ENCODE peak calls at places on chromosome 4, in six cellular contexts. K is MM.1S, X is A673, H is GM23248, S is neural progenitor cell, D is fibroblast of lung. R is an unnamed sample.

GRCh38 chr4:147794787-147795413 is 63.0 kb downstream of the ARHGAP10 start:
- DNase-seq in S (no peak), X (no peak), K (no peak), D (no peak), H (no peak), R (no peak)

GRCh38 chr4:64774626-64775025 is 365.4 kb upstream of the TECRL start:
- DNase-seq in S (no peak), H (no peak), D (no peak), X (no peak), K (no peak), R (no peak)

GRCh38 chr4:1049591-1049905 is 38.1 kb downstream of the FGFRL1 start:
- DNase-seq in D (no peak), X (no peak), K (no peak), S (peak), H (no peak), R (no peak)

GRCh38 chr4:476501-476900 is 22.5 kb downstream of the ZNF721 start:
- DNase-seq in D (no peak), H (peak), K (no peak), S (no peak), X (no peak), R (no peak)

GRCh38 chr4:5866841-5867782 is 25.8 kb downstream of the CRMP1 start:
- DNase-seq in X (no peak), K (peak), S (no peak), D (no peak), H (no peak), R (no peak)

GRCh38 chr4:121706595-121707021 is 9.8 kb upstream of the ANXA5 start:
- DNase-seq in X (no peak), S (no peak), H (peak), K (no peak), D (peak), R (peak)

GRCh38 chr4:159757471-159757870 is 654.6 kb downstream of the RAPGEF2 start:
- DNase-seq in D (no peak), H (no peak), X (no peak), S (no peak), K (no peak), R (no peak)

GRCh38 chr4:123559955-123560669 is 163.5 kb downstream of the SPRY1 start:
- DNase-seq in H (peak), S (no peak), K (no peak), X (no peak), D (peak), R (no peak)

GRCh38 chr4:113435893-113436292 is 325.6 kb downstream of the CAMK2D start:
- DNase-seq in K (no peak), D (peak), X (peak), H (peak), S (no peak), R (no peak)

GRCh38 chr4:7621252-7621651 is 186.5 kb upstream of the PSAPL1 start:
- DNase-seq in H (no peak), S (no peak), K (no peak), X (no peak), D (no peak), R (no peak)

GRCh38 chr4:55078987-55079386 is 46.4 kb downstream of the KDR start:
- DNase-seq in S (peak), H (peak), X (peak), K (no peak), D (peak), R (no peak)

GRCh38 chr4:119632216-119632615 is 3.6 kb upstream of the PDE5A start:
- DNase-seq in S (no peak), X (no peak), H (peak), K (no peak), D (peak), R (no peak)

GRCh38 chr4:75499900-75500299 is 14.3 kb downstream of the RCHY1 start:
- DNase-seq in D (no peak), X (no peak), H (no peak), K (no peak), S (no peak), R (no peak)

GRCh38 chr4:123599061-123599919 is 202.7 kb downstream of the SPRY1 start:
- DNase-seq in H (peak), S (no peak), D (peak), K (no peak), X (no peak), R (no peak)

GRCh38 chr4:5746829-5747745 is 36.1 kb downstream of the EVC start:
- DNase-seq in H (peak), X (peak), D (peak), K (no peak), S (no peak), R (no peak)

GRCh38 chr4:3371581-3372001 is 70.2 kb upstream of the HGFAC start:
- DNase-seq in S (peak), H (no peak), D (no peak), K (no peak), X (peak), R (no peak)

GRCh38 chr4:2962614-2963184 is 507 bp downstream of the NOP14 start:
- DNase-seq in K (peak), X (no peak), H (peak), S (peak), D (peak), R (no peak)

GRCh38 chr4:42654606-42655005 is 2.3 kb downstream of the ATP8A1 start:
- DNase-seq in S (no peak), X (no peak), K (no peak), D (peak), H (peak), R (no peak)

GRCh38 chr4:42655921-42656735 is 777 bp downstream of the ATP8A1 start:
- DNase-seq in X (peak), S (peak), D (no peak), H (peak), K (peak), R (peak)

GRCh38 chr4:42656736-42656985 is 244 bp downstream of the ATP8A1 start:
- DNase-seq in H (no peak), X (no peak), D (no peak), S (no peak), K (no peak), R (no peak)

GRCh38 chr4:42655248-42655647 is 1.7 kb downstream of the ATP8A1 start:
- DNase-seq in D (no peak), H (peak), K (no peak), X (no peak), S (no peak), R (no peak)

GRCh38 chr4:42656986-42657792 is at the start of gene ATP8A1:
- DNase-seq in X (peak), H (peak), K (peak), D (peak), S (peak), R (peak)
- TF ChIP-seq EZH2 in X (no peak), H (no peak), K (no peak), D (no peak), S (no peak), R (no peak)

GRCh38 chr4:139950568-139950967 is 203.4 kb downstream of the MAML3 start:
- DNase-seq in K (peak), H (peak), S (no peak), X (no peak), D (no peak), R (peak)
- H3K27ac ChIP-seq in K (peak), H (no peak), S (no peak), X (no peak), D (no peak), R (peak)

GRCh38 chr4:42150653-42151567 is 1.5 kb downstream of the BEND4 start:
- DNase-seq in K (no peak), H (peak), D (no peak), S (peak), X (no peak), R (no peak)

GRCh38 chr4:42149004-42149403 is 3.5 kb downstream of the BEND4 start:
- DNase-seq in S (no peak), H (no peak), X (no peak), K (no peak), D (no peak), R (no peak)

GRCh38 chr4:42151568-42152506 is 618 bp downstream of the BEND4 start:
- DNase-seq in D (no peak), X (peak), S (peak), K (peak), H (peak), R (no peak)

GRCh38 chr4:42148453-42148852 is 4.0 kb downstream of the BEND4 start:
- DNase-seq in H (no peak), S (no peak), X (peak), K (no peak), D (no peak), R (no peak)

DNA sequence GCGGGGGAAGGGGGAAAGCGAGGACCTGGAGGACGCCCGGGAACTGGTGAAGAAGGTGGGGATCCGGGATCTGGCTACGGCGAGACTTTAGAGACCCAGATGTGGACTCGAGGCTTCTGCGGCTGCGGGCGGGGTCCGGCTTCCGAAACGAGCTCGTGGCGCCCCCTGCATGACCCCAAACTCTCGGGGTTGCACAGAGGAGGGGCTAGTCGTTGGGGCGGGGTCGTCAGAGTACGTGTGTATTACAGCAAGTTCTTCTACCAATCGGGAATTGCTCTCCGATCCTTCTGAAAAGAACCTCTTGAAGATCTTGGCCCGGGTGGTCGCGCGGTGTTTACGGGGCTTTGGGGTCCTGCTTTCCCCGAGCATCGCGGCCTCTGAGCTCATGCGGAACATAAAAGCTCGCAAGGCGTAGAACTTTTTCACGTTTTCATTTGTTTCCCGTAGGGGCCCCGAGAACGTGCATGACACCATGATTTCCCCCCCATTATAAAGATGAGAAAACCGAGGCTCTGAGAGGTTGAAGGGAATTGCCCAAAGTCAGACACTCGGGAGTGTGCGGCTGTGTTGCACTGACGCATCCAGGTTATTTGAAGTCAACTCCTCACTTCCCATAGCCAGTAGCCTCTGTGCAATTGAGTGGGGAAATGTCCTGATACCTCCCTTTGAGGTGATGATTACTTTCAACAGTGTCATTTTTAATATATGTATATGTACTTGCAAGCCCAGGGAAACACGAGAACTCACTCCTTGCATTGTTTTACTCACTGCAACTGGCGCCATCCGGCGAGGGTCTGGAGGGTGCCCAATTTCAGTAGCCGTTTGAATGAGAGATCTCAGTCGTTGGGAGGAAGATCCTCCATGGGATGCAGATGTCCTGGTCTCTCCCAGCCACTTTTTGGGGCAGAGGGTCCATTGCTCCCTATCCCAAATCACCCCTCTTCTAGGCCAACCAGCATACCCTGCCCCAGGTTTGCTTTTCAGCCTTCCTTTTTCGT is at the start of gene BEND4:
- DNase-seq in X (no peak), H (peak), D (no peak), K (peak), S (peak), R (no peak)
- TF ChIP-seq EZH2 in X (no peak), H (peak), D (peak), K (no peak), S (no peak), R (no peak)

DNA sequence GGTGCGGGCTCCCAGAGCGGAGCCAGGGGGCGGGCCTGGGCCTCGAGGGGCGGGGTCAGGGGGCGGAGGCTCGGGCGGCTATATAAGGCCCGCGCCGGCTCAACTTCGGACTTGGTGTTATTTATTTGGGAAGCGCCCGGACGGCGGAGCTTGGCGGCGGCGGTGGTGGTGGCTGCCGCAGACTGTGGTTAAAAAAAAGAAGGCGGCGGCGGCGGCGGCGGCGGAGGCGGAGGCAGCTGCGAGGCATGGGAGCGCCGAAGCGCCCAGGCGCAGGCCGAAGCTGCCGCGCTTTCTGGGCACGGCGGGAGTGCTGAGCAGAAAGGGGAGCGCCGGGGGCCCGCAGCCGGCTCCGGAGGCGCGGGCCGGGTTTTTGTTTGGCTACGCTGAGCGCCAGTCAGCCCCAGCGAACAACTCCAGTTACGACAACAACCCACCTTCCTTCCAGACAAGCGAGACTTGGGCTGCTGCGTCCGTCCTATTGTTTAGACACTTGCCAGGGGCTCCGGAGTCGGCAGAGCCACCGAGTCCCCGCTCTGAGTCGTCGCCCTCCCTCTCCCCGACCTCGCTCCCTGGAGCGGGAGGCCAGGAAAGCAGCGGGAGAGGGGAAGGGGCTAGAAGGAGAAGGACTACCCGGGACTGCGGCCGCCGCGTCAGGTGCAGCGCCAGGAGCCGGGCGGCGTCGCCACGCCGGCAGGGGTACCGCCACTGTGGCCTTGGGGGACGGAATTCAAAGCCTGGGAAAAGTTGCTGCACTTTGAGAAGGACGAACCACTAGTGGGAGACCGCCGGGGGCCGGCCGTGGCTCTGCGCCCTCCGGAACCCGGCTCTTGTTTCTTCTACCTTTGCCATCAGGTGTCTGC is at the start of gene SLIT2:
- DNase-seq in D (peak), X (peak), K (peak), H (peak), S (peak), R (no peak)
- H3K27ac ChIP-seq in D (peak), X (peak), K (no peak), H (peak), S (no peak), R (no peak)

DNA sequence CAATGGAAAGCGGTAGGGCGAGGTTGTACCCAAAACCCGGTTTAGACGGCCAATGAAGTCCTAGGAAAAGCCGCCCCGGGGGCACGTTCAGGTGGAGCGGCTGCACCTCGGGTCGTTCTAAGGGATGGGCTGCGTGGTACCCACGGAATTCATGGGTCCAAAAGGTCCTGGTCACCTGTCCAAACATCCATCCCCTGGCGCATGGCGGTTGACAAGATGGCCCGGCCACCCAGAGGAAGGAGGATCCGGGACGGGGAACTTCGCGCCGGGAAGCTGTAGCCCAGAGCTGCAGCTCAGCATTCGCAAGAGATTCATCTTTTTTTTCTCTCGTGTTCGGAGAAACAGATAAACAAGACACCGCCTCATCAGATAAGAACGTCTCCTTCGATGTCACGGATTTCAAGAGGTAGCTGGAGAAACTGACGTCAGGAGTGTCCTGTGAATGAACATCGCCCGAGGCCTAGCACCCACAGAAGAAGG is 10.9 kb downstream of the PITX2 start:
- DNase-seq in X (no peak), D (no peak), K (no peak), S (no peak), H (no peak), R (no peak)
- TF ChIP-seq EZH2 in X (no peak), D (no peak), K (no peak), S (no peak), H (no peak), R (no peak)

GRCh38 chr4:153346031-153346430 is 1.5 kb downstream of the MND1 start:
- DNase-seq in S (no peak), X (peak), H (no peak), K (no peak), D (peak), R (no peak)
- H3K27ac ChIP-seq in S (no peak), X (peak), H (no peak), K (no peak), D (no peak), R (peak)

R was measured in DND-41.